ENCODE peak calls at places on chromosomes 5 and 9, in nine cellular contexts. O, K, G, E, H, J, I, U and F are unnamed samples. For H3K4me1, the result is how much of the 10 kb centered on the place peaks cover.

GRCh38 chr9:81125446-81126092 is 563.8 kb downstream of the TLE1 start:
- DNase-seq in O (no peak), K (no peak), G (no peak), E (no peak), H (peak), J (no peak), I (no peak), U (peak), F (no peak)

GRCh38 chr9:136056546-136057235 is 38.4 kb downstream of the NACC2 start:
- DNase-seq in O (no peak), K (no peak), G (no peak), E (no peak), H (no peak), J (no peak), I (no peak), U (no peak), F (no peak)

GRCh38 chr5:144093868-144094267 is 76.6 kb downstream of the YIPF5 start:
- DNase-seq in O (no peak), K (no peak), G (no peak), E (no peak), H (no peak), J (no peak), I (no peak), U (no peak), F (no peak)

GRCh38 chr5:2889946-2890475 is 138.5 kb upstream of the IRX2 start:
- DNase-seq in O (no peak), K (no peak), G (no peak), E (peak), H (no peak), J (no peak), I (no peak), U (no peak), F (no peak)

GRCh38 chr9:127557998-127558546 is 54.0 kb upstream of the STXBP1 start:
- DNase-seq in O (no peak), K (no peak), G (no peak), E (no peak), H (no peak), J (no peak), I (no peak), U (no peak), F (no peak)

GRCh38 chr9:98997580-98997979 is 53.9 kb downstream of the COL15A1 start:
- DNase-seq in O (no peak), K (no peak), G (no peak), E (no peak), H (no peak), J (no peak), I (no peak), U (peak), F (no peak)

GRCh38 chr5:139904566-139905400 is 109.2 kb downstream of the PSD2 start:
- DNase-seq in O (no peak), K (no peak), G (no peak), E (no peak), H (no peak), J (no peak), I (no peak), U (no peak), F (peak)

GRCh38 chr5:142527664-142528295 is 158.1 kb downstream of the FGF1 start:
- DNase-seq in O (no peak), K (no peak), G (no peak), E (no peak), H (no peak), J (no peak), I (no peak), U (no peak), F (no peak)

GRCh38 chr5:171823269-171823668 is 37.7 kb downstream of the SMIM23 start:
- DNase-seq in O (no peak), K (no peak), G (no peak), E (peak), H (no peak), J (no peak), I (no peak), U (no peak), F (no peak)

GRCh38 chr5:132253008-132253441 is 4.5 kb upstream of the PDLIM4 start:
- DNase-seq in O (no peak), K (no peak), G (no peak), E (no peak), H (no peak), J (no peak), I (no peak), U (no peak), F (peak)

GRCh38 chr5:81513982-81514381 is 120.0 kb upstream of the ACOT12 start:
- DNase-seq in O (no peak), K (no peak), G (no peak), E (no peak), H (peak), J (no peak), I (no peak), U (peak), F (no peak)

GRCh38 chr5:180291943-180292831 is at the start of gene MAPK9:
- DNase-seq in O (peak), K (peak), G (no peak), E (peak), H (peak), J (peak), I (peak), U (peak), F (peak)

DNA sequence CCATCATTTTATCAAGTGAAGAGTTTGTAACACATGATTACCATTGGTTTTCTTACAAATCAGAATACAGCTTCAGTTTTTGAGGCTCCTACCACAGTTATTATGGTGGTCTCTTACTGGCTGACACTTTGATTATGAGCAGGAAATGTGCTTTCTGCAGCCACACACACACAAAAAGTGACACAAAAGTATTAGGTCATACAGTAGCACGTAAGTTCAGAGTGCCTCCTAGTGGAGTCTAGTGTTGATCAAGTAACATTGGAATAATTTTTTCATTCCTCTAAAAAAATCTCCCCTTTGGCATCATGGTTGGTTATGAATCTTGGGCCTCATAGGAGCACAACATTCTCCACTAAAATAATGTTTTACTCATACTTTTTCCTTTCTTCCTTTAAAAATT is 37.6 kb downstream of the PAM start:
- DNase-seq in O (no peak), K (no peak), G (no peak), E (no peak), H (peak), J (no peak), I (no peak), U (peak), F (no peak)
- TF ChIP-seq CTCF in O (no peak), K (no peak), G (no peak), E (no peak), H (peak), J (peak), I (no peak), U (peak), F (no peak)

DNA sequence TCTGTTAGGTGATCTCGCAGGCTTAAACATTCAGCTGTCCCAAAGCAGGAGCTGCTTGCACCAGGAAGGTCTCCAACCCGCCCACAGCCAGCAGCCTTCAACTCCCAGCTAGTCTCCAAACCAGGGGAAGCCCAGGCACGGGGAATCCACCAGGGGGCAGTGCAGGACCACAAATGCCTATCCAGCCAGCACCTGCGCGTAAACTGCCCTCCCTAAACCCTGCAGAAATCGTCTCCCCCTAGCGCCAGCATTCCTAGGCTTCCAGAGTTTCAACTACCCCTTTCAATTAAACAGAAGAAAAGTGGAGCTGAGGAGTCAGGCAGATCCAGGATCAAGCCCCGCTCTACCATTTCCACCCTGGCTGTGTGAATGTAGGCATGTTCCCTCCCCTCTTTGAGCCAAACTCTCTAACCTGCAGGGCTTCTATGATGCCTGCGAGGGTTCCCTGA is 72.0 kb downstream of the HRH2 start:
- DNase-seq in O (peak), K (peak), G (peak), E (peak), H (peak), J (peak), I (peak), U (peak), F (peak)
- H3K4me3 ChIP-seq in O (no peak), K (no peak), G (no peak), E (no peak), H (no peak), J (peak), I (no peak), U (peak), F (no peak)

GRCh38 chr9:105243935-105244273 is 547 bp upstream of the SLC44A1 start:
- DNase-seq in O (no peak), K (no peak), G (no peak), E (no peak), H (no peak), J (no peak), I (no peak), U (no peak), F (no peak)

GRCh38 chr9:105244996-105245719 is 707 bp downstream of the SLC44A1 start:
- DNase-seq in O (peak), K (peak), G (no peak), E (peak), H (peak), J (peak), I (peak), U (peak), F (peak)

GRCh38 chr9:105243015-105243686 is 1.3 kb upstream of the SLC44A1 start:
- DNase-seq in O (no peak), K (no peak), G (no peak), E (no peak), H (no peak), J (no peak), I (no peak), U (peak), F (no peak)

GRCh38 chr9:105245720-105246161 is 1.3 kb downstream of the SLC44A1 start:
- DNase-seq in O (no peak), K (no peak), G (no peak), E (no peak), H (no peak), J (no peak), I (no peak), U (no peak), F (no peak)

DNA sequence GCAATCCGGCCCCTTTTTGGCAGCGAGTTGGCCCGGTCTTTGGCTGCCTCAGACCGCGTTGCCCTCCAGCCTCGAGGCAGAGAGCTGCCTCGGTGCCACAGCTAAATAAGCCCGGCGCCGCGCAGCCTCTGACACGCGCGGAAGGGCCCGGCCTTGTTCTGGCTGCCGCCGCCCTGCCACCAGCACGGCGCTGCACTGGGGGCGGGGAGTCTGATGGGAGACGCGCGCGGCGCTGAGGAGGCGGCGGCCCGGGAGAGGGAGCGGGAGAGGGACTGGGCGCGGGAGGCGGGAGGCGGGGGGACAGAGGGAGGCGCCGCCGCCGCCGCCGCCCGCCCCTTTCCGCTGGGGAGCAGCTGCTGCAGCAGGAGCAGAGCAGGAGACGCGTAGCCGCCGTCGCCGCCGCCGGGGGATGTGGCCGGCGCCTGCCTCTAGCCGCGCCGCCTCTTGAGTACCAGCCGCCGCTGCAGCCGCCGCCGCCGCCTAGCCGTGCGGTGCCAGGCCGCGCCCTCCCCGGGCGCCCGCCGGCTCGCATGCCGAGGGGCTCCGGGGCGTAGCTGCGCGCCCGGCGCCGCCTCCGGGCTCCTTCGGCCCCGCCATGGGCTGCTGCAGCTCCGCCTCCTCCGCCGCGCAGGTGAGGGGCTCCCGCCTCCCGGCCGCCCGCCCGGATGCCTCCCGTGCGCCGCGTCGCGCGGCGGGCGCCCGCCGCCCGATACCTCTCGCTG is at the start of gene SLC44A1:
- DNase-seq in O (peak), K (peak), G (peak), E (peak), H (peak), J (peak), I (peak), U (peak), F (peak)
- H3K4me1 ChIP-seq in O (under half), K (under half), G (under half), E (half or more), H (under half), J (half or more), I (under half), U (under half), F (under half)

GRCh38 chr5:147743012-147743411 is 39.5 kb downstream of the JAKMIP2 start:
- DNase-seq in O (no peak), K (no peak), G (no peak), E (no peak), H (no peak), J (no peak), I (no peak), U (no peak), F (no peak)

GRCh38 chr5:147743686-147744332 is 38.7 kb downstream of the JAKMIP2 start:
- DNase-seq in O (no peak), K (no peak), G (no peak), E (no peak), H (no peak), J (no peak), I (no peak), U (peak), F (no peak)

GRCh38 chr5:147737921-147738320 is 44.6 kb downstream of the JAKMIP2 start:
- DNase-seq in O (no peak), K (no peak), G (no peak), E (no peak), H (no peak), J (no peak), I (no peak), U (no peak), F (no peak)

GRCh38 chr5:147742151-147742550 is 40.4 kb downstream of the JAKMIP2 start:
- DNase-seq in O (no peak), K (no peak), G (no peak), E (no peak), H (no peak), J (no peak), I (no peak), U (no peak), F (no peak)

DNA sequence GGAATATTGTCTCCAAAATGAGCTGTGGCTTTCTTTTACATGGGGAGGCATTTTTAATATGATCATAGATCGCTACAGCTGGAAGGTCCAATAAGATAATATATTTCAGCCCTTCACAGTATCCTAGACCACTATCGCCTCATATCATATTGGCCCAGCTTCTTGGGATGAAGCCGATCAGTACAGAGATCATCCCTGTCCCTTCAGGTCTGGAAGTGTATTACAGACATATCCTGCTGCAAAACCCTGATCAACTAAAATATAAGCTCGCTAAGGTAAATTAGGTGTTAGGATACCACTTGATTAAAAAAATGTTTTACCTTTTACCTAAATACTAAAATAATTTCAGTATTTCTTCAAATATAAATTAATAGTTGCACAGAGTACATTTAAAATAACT is 41.7 kb downstream of the JAKMIP2 start:
- DNase-seq in O (no peak), K (no peak), G (no peak), E (no peak), H (peak), J (no peak), I (no peak), U (no peak), F (no peak)
- TF ChIP-seq CTCF in O (no peak), K (no peak), G (no peak), E (no peak), H (no peak), J (no peak), I (no peak), U (no peak), F (no peak)

GRCh38 chr9:12497790-12498189 is 195.4 kb upstream of the TYRP1 start:
- DNase-seq in O (no peak), K (no peak), G (no peak), E (no peak), H (no peak), J (no peak), I (no peak), U (no peak), F (no peak)
- H3K4me3 ChIP-seq in O (no peak), K (no peak), G (no peak), E (no peak), H (no peak), J (no peak), I (no peak), U (no peak), F (no peak)